ENCODE peak calls at places on chromosome 15, in eight cellular contexts. S is EH; L is CD4-positive, alpha-beta T cell; V is Right ventricle myocardium superior; Q is HEK293T; Y is amniotic stem cell; W is NCI-H774; J is foreskin fibroblast. N is an unnamed sample.

GRCh38 chr15:78989701-78990248 is 44.9 kb upstream of the CTSH start:
- DNase-seq in S (no peak), L (no peak), V (no peak), Q (no peak), Y (no peak), W (no peak), J (no peak), N (no peak)

GRCh38 chr15:56243117-56243773 is 434 bp downstream of the RFX7 start:
- DNase-seq in S (peak), L (peak), V (peak), Q (peak), Y (no peak), W (peak), J (no peak), N (peak)

GRCh38 chr15:88126695-88127476 is 129.7 kb downstream of the NTRK3 start:
- DNase-seq in S (no peak), L (no peak), V (no peak), Q (no peak), Y (no peak), W (no peak), J (no peak), N (no peak)

GRCh38 chr15:72616491-72617210 is 37.8 kb upstream of the GOLGA6B start:
- DNase-seq in S (no peak), L (no peak), V (no peak), Q (no peak), Y (no peak), W (no peak), J (no peak), N (no peak)

GRCh38 chr15:74291101-74292071 is 55.3 kb downstream of the CCDC33 start:
- DNase-seq in S (peak), L (peak), V (peak), Q (peak), Y (peak), W (peak), J (peak), N (peak)

GRCh38 chr15:57647071-57647790 is 55.5 kb downstream of the MYZAP start:
- DNase-seq in S (no peak), L (no peak), V (no peak), Q (no peak), Y (no peak), W (no peak), J (no peak), N (no peak)

GRCh38 chr15:68802373-68802772 is 18.3 kb downstream of the ANP32A start:
- DNase-seq in S (no peak), L (no peak), V (no peak), Q (no peak), Y (no peak), W (no peak), J (no peak), N (no peak)

GRCh38 chr15:69039516-69040225 is 25.2 kb downstream of the NOX5 start:
- DNase-seq in S (no peak), L (no peak), V (no peak), Q (no peak), Y (no peak), W (no peak), J (no peak), N (no peak)

GRCh38 chr15:40282870-40283614 is at the start of gene ANKRD63:
- DNase-seq in S (no peak), L (no peak), V (no peak), Q (peak), Y (no peak), W (no peak), J (no peak), N (no peak)

GRCh38 chr15:72751751-72752455 is 31.7 kb downstream of the ADPGK start:
- DNase-seq in S (no peak), L (no peak), V (no peak), Q (no peak), Y (no peak), W (no peak), J (no peak), N (no peak)

GRCh38 chr15:25850154-25851111 is 12.7 kb downstream of the ATP10A start:
- DNase-seq in S (peak), L (peak), V (peak), Q (peak), Y (peak), W (no peak), J (peak), N (peak)

GRCh38 chr15:63890617-63891016 is 56.9 kb upstream of the HERC1 start:
- DNase-seq in S (no peak), L (no peak), V (no peak), Q (no peak), Y (no peak), W (no peak), J (no peak), N (no peak)

GRCh38 chr15:68042855-68043222 is 11.3 kb upstream of the PIAS1 start:
- DNase-seq in S (no peak), L (no peak), V (no peak), Q (no peak), Y (no peak), W (no peak), J (no peak), N (no peak)

GRCh38 chr15:62976301-62976842 is 66.2 kb upstream of the TPM1 start:
- DNase-seq in S (peak), L (no peak), V (no peak), Q (no peak), Y (peak), W (no peak), J (peak), N (no peak)

GRCh38 chr15:64137226-64137833 is 14.2 kb upstream of the SNX22 start:
- DNase-seq in S (no peak), L (no peak), V (no peak), Q (no peak), Y (no peak), W (no peak), J (no peak), N (no peak)

GRCh38 chr15:90991587-90992285 is 2.6 kb downstream of the PRC1 start:
- DNase-seq in S (peak), L (no peak), V (no peak), Q (no peak), Y (no peak), W (no peak), J (no peak), N (no peak)

GRCh38 chr15:33908396-33908795 is 59.9 kb upstream of the CHRM5 start:
- DNase-seq in S (peak), L (no peak), V (no peak), Q (no peak), Y (no peak), W (no peak), J (no peak), N (no peak)

GRCh38 chr15:34241376-34242350 is 16.8 kb downstream of the EMC4 start:
- DNase-seq in S (peak), L (peak), V (no peak), Q (peak), Y (no peak), W (no peak), J (peak), N (peak)

GRCh38 chr15:68676011-68676605 is 97.3 kb downstream of the CORO2B start:
- DNase-seq in S (no peak), L (no peak), V (peak), Q (no peak), Y (no peak), W (no peak), J (no peak), N (no peak)

GRCh38 chr15:63881431-63881830 is 47.7 kb upstream of the HERC1 start:
- DNase-seq in S (no peak), L (no peak), V (no peak), Q (no peak), Y (no peak), W (no peak), J (no peak), N (no peak)

GRCh38 chr15:63089260-63090043 is 32.2 kb upstream of the LACTB start:
- DNase-seq in S (peak), L (no peak), V (peak), Q (no peak), Y (no peak), W (no peak), J (peak), N (no peak)

GRCh38 chr15:85708402-85708932 is 86.3 kb downstream of the KLHL25 start:
- DNase-seq in S (no peak), L (no peak), V (no peak), Q (no peak), Y (no peak), W (no peak), J (no peak), N (no peak)

GRCh38 chr15:29570121-29570930 is 251.9 kb downstream of the TJP1 start:
- DNase-seq in S (peak), L (no peak), V (no peak), Q (peak), Y (no peak), W (no peak), J (no peak), N (no peak)

GRCh38 chr15:68023307-68024101 is 30.6 kb upstream of the PIAS1 start:
- DNase-seq in S (no peak), L (no peak), V (no peak), Q (no peak), Y (no peak), W (no peak), J (no peak), N (no peak)

GRCh38 chr15:60993948-60994347 is 235.2 kb downstream of the RORA start:
- DNase-seq in S (no peak), L (no peak), V (no peak), Q (no peak), Y (no peak), W (no peak), J (no peak), N (no peak)

GRCh38 chr15:73741401-73741836 is 11.7 kb downstream of the INSYN1 start:
- DNase-seq in S (peak), L (no peak), V (no peak), Q (no peak), Y (no peak), W (no peak), J (no peak), N (no peak)

GRCh38 chr15:33242165-33242564 is 47.7 kb upstream of the FMN1 start:
- DNase-seq in S (peak), L (no peak), V (no peak), Q (no peak), Y (peak), W (no peak), J (peak), N (no peak)

GRCh38 chr15:27865323-27865922 is 233.7 kb downstream of the OCA2 start:
- DNase-seq in S (no peak), L (no peak), V (no peak), Q (no peak), Y (no peak), W (no peak), J (no peak), N (no peak)

GRCh38 chr15:70492240-70493177 is 270.8 kb downstream of the UACA start:
- DNase-seq in S (peak), L (peak), V (peak), Q (no peak), Y (peak), W (no peak), J (peak), N (no peak)

GRCh38 chr15:82139823-82140268 is 94.0 kb upstream of the MEX3B start:
- DNase-seq in S (peak), L (no peak), V (no peak), Q (peak), Y (peak), W (peak), J (peak), N (peak)

GRCh38 chr15:52183562-52184173 is 7.5 kb downstream of the GNB5 start:
- DNase-seq in S (peak), L (no peak), V (no peak), Q (no peak), Y (no peak), W (no peak), J (no peak), N (no peak)

GRCh38 chr15:90291679-90292356 is 26.3 kb downstream of the NGRN start:
- DNase-seq in S (peak), L (no peak), V (no peak), Q (peak), Y (no peak), W (peak), J (no peak), N (peak)

GRCh38 chr15:48759921-48760320 is 50.9 kb downstream of the CEP152 start:
- DNase-seq in S (no peak), L (no peak), V (no peak), Q (no peak), Y (no peak), W (no peak), J (no peak), N (no peak)

N was measured in NCI-H460.